ENCODE peak calls at places on chromosomes 1 and 21, in four cellular contexts. C is fibroblast of lung, W is NB4, Y is thoracic aorta. S is an unnamed sample.

GRCh38 chr21:30227633-30228404 is 11.9 kb upstream of the CLDN8 start:
- DNase-seq in C (peak; percentile 89), Y (no peak), W (peak; percentile 65), S (no peak)

GRCh38 chr1:160954158-160955104 is at the start of gene ITLN2:
- DNase-seq in W (peak; percentile 73), Y (no peak), C (no peak), S (peak; percentile 73)

GRCh38 chr1:40344597-40344996 is 27.5 kb upstream of the COL9A2 start:
- DNase-seq in C (peak; percentile 53), W (peak; percentile 67), Y (peak; percentile 9), S (peak; percentile 46)

GRCh38 chr1:118302145-118302544 is 117.1 kb upstream of the SPAG17 start:
- DNase-seq in Y (no peak), W (no peak), C (no peak), S (no peak)

GRCh38 chr1:168567007-168567406 is 9.4 kb upstream of the XCL1 start:
- DNase-seq in C (no peak), Y (no peak), W (peak; percentile 37), S (no peak)

GRCh38 chr1:78483903-78484302 is 6.9 kb upstream of the PTGFR start:
- DNase-seq in Y (no peak), C (peak; percentile 18), W (no peak), S (no peak)

GRCh38 chr1:78840447-78841251 is 165.9 kb downstream of the ADGRL4 start:
- DNase-seq in Y (no peak), C (peak; percentile 83), W (no peak), S (peak; percentile 11)

GRCh38 chr1:198295975-198296374 is 139.2 kb downstream of the NEK7 start:
- DNase-seq in C (no peak), Y (no peak), W (no peak), S (no peak)

GRCh38 chr1:32825181-32825580 is 7.7 kb downstream of the S100PBP start:
- DNase-seq in C (no peak), Y (no peak), W (no peak), S (no peak)

GRCh38 chr21:32096411-32096810 is 182.4 kb downstream of the MIS18A start:
- DNase-seq in C (no peak), W (peak; percentile 58), Y (no peak), S (peak; percentile 28)

GRCh38 chr1:49841767-49842166 is 182.0 kb downstream of the AGBL4 start:
- DNase-seq in C (no peak), W (no peak), Y (no peak), S (no peak)

GRCh38 chr1:89957063-89957462 is 37.8 kb upstream of the ZNF326 start:
- DNase-seq in C (no peak), W (no peak), Y (no peak), S (no peak)

GRCh38 chr1:24503870-24504523 is 1.4 kb downstream of the RCAN3 start:
- DNase-seq in W (no peak), Y (no peak), C (no peak), S (no peak)

GRCh38 chr21:36093512-36093911 is 23.7 kb downstream of the CBR1 start:
- DNase-seq in W (no peak), Y (no peak), C (no peak), S (no peak)

GRCh38 chr1:175824079-175824478 is 80.7 kb upstream of the TNR start:
- DNase-seq in W (peak; percentile 25), Y (no peak), C (no peak), S (peak; percentile 37)

GRCh38 chr1:146021622-146022402 is at the start of gene HJV:
- DNase-seq in W (no peak), C (no peak), Y (no peak), S (no peak)

GRCh38 chr1:64917328-64917861 is 49.0 kb downstream of the JAK1 start:
- DNase-seq in Y (peak; percentile 28), W (peak; percentile 78), C (peak; percentile 98), S (no peak)

GRCh38 chr21:43731891-43732711 is 13.2 kb downstream of the PDXK start:
- DNase-seq in C (peak; percentile 66), W (no peak), Y (no peak), S (no peak)

GRCh38 chr21:23384679-23385078 is 2222.6 kb downstream of the MRPL39 start:
- DNase-seq in C (no peak), Y (no peak), W (no peak), S (no peak)

GRCh38 chr1:26500488-26501175 is 28.4 kb downstream of the HMGN2 start:
- DNase-seq in C (peak; percentile 78), Y (peak; percentile 38), W (peak; percentile 92), S (peak; percentile 94)

GRCh38 chr21:17613242-17613676 is 558 bp upstream of the BTG3 start:
- DNase-seq in C (peak; percentile 32), W (no peak), Y (peak; percentile 14), S (no peak)
- TF ChIP-seq CTCF in C (no peak), W (no peak), Y (no peak), S (no peak)

GRCh38 chr1:36387141-36387949 is 1.6 kb upstream of the STK40 start:
- DNase-seq in C (peak; percentile 89), W (no peak), Y (no peak), S (peak; percentile 60)
- H3K4me3 ChIP-seq in C (peak overlapping the region; percentile 69), W (no peak overlapping the region), Y (peak overlapping the region; percentile 70), S (peak overlapping the region; percentile 86)

DNA sequence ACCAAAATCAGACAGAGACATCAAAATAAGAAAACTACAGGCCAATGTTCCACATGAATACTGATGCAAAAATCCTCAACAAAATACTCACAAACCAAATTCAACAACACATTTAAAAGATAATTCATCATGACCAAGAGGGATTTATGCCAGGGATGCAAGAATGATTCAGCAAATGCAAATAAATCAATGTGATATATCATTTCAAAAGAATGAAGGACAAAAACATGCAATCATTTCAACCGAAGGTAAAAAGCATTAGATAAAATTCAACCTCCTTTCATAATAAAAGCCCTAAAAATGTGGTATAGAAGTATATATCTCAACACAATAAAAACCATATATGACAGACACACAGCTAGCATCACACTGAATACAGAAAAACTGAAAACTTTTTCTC is 81.5 kb upstream of the LYPLAL1 start:
- DNase-seq in W (no peak), Y (no peak), C (peak; percentile 31), S (no peak)
- TF ChIP-seq CTCF in W (no peak), Y (no peak), C (no peak), S (no peak)

GRCh38 chr1:204828352-204828850 is 42.3 kb upstream of the NFASC start:
- DNase-seq in C (no peak), Y (no peak), W (peak; percentile 6), S (peak; percentile 27)
- H3K4me3 ChIP-seq in C (peak overlapping the region; percentile 67), Y (peak overlapping the region; percentile 62), W (no peak overlapping the region), S (no peak overlapping the region)

DNA sequence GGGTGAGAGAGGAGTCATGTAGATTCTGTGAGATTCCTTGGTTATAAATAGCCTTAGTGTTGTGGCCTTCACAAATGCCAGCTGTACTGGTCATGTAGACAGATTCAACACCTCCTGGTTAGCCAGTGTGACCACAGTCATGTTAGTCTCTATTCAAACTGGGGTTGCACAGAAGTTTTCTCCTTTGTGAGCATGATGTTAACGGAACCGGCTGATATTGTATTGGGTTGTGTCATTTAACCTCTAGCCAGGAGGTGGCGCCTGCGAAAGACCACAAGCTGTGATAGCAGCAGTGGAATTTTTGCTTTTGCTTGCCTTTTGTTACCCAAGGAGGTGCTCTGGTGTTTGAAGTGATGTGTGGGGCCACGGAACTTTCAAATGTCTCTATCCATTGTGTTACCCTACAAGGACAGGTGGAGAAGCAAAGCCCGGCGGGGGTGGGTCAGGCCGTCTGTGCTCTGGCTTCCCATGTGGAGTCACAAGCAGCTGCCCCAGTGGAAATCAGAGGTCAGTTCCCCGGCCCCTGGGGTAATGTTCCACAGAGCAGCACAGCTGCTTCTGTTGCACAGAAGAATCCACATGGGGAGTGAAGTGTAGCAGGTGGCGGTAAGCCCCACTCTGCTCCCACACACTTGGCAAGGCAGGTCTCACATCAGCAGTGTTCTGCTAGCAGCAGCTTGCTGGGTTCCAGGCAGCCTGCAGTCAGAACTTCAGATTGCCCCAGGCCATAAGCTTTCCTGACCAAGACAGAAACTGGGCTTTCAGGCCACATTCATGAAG is 112.6 kb downstream of the ADAMTS1 start:
- DNase-seq in C (peak; percentile 62), W (peak; percentile 22), Y (no peak), S (peak; percentile 32)
- TF ChIP-seq CTCF in C (peak; percentile 74), W (peak; percentile 50), Y (peak; percentile 48), S (peak; percentile 49)

DNA sequence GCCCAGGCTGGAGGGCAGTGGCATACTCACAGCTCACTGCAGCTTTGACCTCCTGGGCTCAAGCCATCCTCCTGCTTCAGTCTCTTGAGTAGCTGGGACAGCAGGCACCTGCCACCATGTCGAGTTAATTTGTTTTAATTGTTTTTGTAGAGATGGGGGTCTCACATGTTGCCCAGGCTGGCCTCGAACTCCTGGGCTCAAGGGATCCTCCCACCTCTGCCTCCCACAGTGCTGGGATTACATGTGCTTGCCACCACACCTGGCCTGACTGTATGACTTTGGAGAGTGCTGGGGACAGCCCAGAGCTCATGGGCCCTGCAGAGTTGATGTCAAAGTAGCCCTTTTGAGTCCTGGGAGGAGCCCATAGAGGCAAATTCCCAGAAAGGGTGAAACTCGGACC is 1.8 kb downstream of the OBSCN start:
- DNase-seq in C (no peak), W (no peak), Y (no peak), S (no peak)
- H3K4me3 ChIP-seq in C (no peak overlapping the region), W (no peak overlapping the region), Y (no peak overlapping the region), S (no peak overlapping the region)

GRCh38 chr1:70143052-70143659 is 62.2 kb downstream of the LRRC40 start:
- DNase-seq in Y (no peak), C (peak; percentile 76), W (no peak), S (no peak)
- TF ChIP-seq CTCF in Y (no peak), C (peak; percentile 47), W (no peak), S (no peak)

DNA sequence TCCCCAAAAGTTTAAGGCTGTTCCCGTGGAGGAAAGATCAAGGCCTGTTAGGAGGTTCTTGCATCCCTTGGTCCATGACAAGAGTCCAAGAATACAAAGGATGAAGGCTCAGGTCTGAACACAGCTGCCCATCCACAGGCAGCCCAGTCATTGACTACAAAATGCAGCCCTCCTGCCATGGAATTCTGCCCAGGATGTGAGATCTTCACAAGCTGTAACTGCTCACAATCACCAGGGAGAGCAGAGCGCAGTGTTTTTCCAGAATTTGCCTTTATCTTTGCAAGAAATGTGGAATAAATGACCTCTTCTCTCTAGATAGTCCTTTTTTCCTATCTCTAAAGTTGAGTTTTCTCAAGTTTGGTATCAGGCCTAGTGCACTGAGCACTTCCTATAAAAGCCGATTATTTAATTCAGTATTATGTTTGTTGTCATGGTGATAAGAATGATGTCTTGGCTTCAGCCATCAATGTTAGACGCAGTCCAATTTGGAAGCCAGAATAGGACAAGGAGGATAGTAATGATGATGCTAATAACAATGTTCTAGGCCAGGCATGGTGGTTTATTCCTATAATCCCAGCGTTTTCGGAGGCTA is 246.8 kb upstream of the IRF2BP2 start:
- DNase-seq in W (no peak), Y (no peak), C (no peak), S (no peak)
- H3K4me3 ChIP-seq in W (no peak overlapping the region), Y (no peak overlapping the region), C (no peak overlapping the region), S (no peak overlapping the region)

GRCh38 chr21:46402421-46402820 is 56.3 kb upstream of the DIP2A start:
- DNase-seq in C (no peak), Y (no peak), W (no peak), S (no peak)
- TF ChIP-seq CTCF in C (no peak), Y (no peak), W (no peak), S (no peak)

DNA sequence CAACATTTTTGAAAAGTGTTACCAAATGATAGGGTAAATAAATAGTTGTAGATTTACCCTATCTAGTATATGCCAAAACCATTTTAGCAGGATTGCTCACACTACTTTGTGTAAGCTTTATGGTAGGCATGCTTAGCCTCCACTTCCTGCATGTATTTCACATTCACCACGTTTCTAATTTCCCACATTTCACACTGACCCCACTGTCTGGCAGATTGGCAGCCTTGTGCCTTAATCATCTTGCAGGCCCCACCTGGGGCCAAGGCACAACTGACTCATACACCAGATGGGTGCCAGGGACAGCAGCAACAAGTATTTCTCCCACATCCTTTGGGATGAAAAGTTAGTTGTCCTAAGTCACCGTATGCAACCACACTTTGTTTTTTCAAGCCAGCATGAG is 21.2 kb upstream of the CENPF start:
- DNase-seq in C (peak; percentile 74), Y (no peak), W (peak; percentile 32), S (no peak)
- H3K4me3 ChIP-seq in C (no peak overlapping the region), Y (no peak overlapping the region), W (no peak overlapping the region), S (no peak overlapping the region)